ENCODE peak calls at places on chromosome 11, in seven cellular contexts. P, T, M, D, R, V and E are unnamed samples.

GRCh38 chr11:88068848-88069554 is 106.2 kb downstream of the RAB38 start:
- DNase-seq in P (no peak), M (no peak), T (no peak), R (no peak), D (no peak), V (no peak), E (peak; percentile 39)

GRCh38 chr11:102494216-102494615 is 36.3 kb downstream of the MMP7 start:
- DNase-seq in V (peak; percentile 57), M (no peak), R (no peak), P (no peak), T (no peak), D (no peak), E (no peak)

GRCh38 chr11:18016789-18017188 is 3.9 kb upstream of the SERGEF start:
- DNase-seq in T (no peak), P (no peak), R (no peak), M (no peak), D (no peak), V (no peak), E (no peak)

GRCh38 chr11:2686360-2687222 is 13.2 kb downstream of the KCNQ1OT1 start:
- DNase-seq in T (no peak), M (peak; percentile 52), P (no peak), D (no peak), R (no peak), V (no peak), E (no peak)

GRCh38 chr11:69495441-69496201 is 14.2 kb downstream of the LINC01488 start:
- DNase-seq in V (no peak), D (no peak), T (no peak), M (peak; percentile 55), R (no peak), P (no peak), E (peak; percentile 30)

GRCh38 chr11:899724-900123 is 10.9 kb downstream of the CHID1 start:
- DNase-seq in V (no peak), P (no peak), T (no peak), D (no peak), R (no peak), M (no peak), E (no peak)

GRCh38 chr11:44574620-44575287 is 9.3 kb downstream of the CD82 start:
- DNase-seq in M (no peak), V (peak; percentile 95), P (no peak), T (no peak), D (no peak), R (no peak), E (no peak)

GRCh38 chr11:12201016-12201985 is 90.9 kb downstream of the MICAL2 start:
- DNase-seq in P (no peak), D (no peak), T (no peak), M (peak; percentile 91), V (peak; percentile 97), R (no peak), E (no peak)

GRCh38 chr11:76512851-76513653 is 68.2 kb downstream of the EMSY start:
- DNase-seq in V (peak; percentile 17), T (no peak), R (no peak), M (no peak), P (no peak), D (no peak), E (no peak)

GRCh38 chr11:43384393-43384792 is 25.7 kb downstream of the TTC17 start:
- DNase-seq in R (no peak), T (no peak), V (no peak), M (no peak), D (no peak), P (no peak), E (no peak)